ENCODE peak calls at places on chromosomes 3 and 15, in ten cellular contexts. L is left kidney, I is MV-4-11, C is left colon, B is NCI-H1105 treated with DMSO at 0.1 percent for 48 hours, M is HTR-8/SVneo, U is H1, S is NCI-H1694 treated with DMSO at 0.1 percent for 48 hours, Q is kidney glomerular epithelial cell, J is AG08395. H is an unnamed sample.
A peak's percentile ranks its signal among the peaks of the same experiment; 100 is the strongest.

GRCh38 chr3:177889158-177889557 is 647.1 kb upstream of the KCNMB2 start:
- DNase-seq in B (no peak), U (no peak), S (no peak), C (no peak), J (no peak), L (no peak), I (no peak), Q (no peak), M (no peak), H (no peak)

GRCh38 chr15:89363770-89364169 is 29.1 kb upstream of the POLG start:
- DNase-seq in J (no peak), S (no peak), U (no peak), B (no peak), C (no peak), Q (no peak), M (no peak), L (no peak), I (no peak), H (no peak)

GRCh38 chr3:53150247-53151085 is 10.5 kb upstream of the PRKCD start:
- DNase-seq in S (no peak), L (no peak), J (peak; percentile 42), M (no peak), B (no peak), Q (no peak), U (no peak), I (no peak), C (peak; percentile 83), H (peak; percentile 35)

GRCh38 chr3:194132465-194133358 is 3.2 kb upstream of the HES1 start:
- DNase-seq in B (no peak), L (no peak), Q (no peak), C (peak; percentile 23), M (no peak), J (no peak), S (no peak), U (no peak), I (no peak), H (no peak)

GRCh38 chr3:141796436-141797166 is 33.4 kb downstream of the GRK7 start:
- DNase-seq in S (no peak), M (no peak), L (peak; percentile 27), Q (no peak), I (peak; percentile 99), B (no peak), C (peak; percentile 36), J (peak; percentile 64), U (no peak), H (no peak)

GRCh38 chr3:194985031-194985578 is 285.9 kb downstream of the XXYLT1 start:
- DNase-seq in U (peak; percentile 75), M (no peak), Q (no peak), L (peak; percentile 84), B (no peak), C (peak; percentile 80), I (peak; percentile 76), S (peak; percentile 43), J (peak; percentile 76), H (no peak)

GRCh38 chr3:69108813-69109212 is 13.6 kb downstream of the LMOD3 start:
- DNase-seq in Q (no peak), B (no peak), I (no peak), L (no peak), U (no peak), C (no peak), M (no peak), J (no peak), S (no peak), H (no peak)

GRCh38 chr3:183142199-183142598 is 20.3 kb downstream of the LAMP3 start:
- DNase-seq in I (no peak), J (no peak), C (no peak), L (no peak), M (no peak), B (no peak), U (no peak), Q (peak; percentile 8), S (no peak), H (no peak)

GRCh38 chr3:185688808-185689207 is 102.7 kb downstream of the SENP2 start:
- DNase-seq in B (no peak), U (peak; percentile 34), I (peak; percentile 88), Q (peak; percentile 94), C (no peak), M (peak; percentile 87), L (no peak), S (no peak), J (peak; percentile 95), H (no peak)

GRCh38 chr3:114506622-114507300 is 212.9 kb downstream of the TIGIT start:
- DNase-seq in C (no peak), L (no peak), M (no peak), Q (no peak), B (no peak), U (no peak), I (no peak), S (no peak), J (no peak), H (no peak)

GRCh38 chr15:69624816-69625215 is 172.2 kb downstream of the RPLP1 start:
- DNase-seq in I (no peak), L (no peak), C (no peak), U (no peak), Q (no peak), B (no peak), J (no peak), S (no peak), M (no peak), H (no peak)

GRCh38 chr3:172153335-172153861 is 114.0 kb downstream of the FNDC3B start:
- DNase-seq in I (peak; percentile 61), C (peak; percentile 93), U (no peak), Q (peak; percentile 94), B (no peak), L (peak; percentile 81), M (peak; percentile 79), S (no peak), J (peak; percentile 90), H (peak; percentile 94)